ENCODE peak calls at places on chromosomes 11 and 22, in ten cellular contexts. S, X, F, B, L, T, Y, Z, G and P are unnamed samples.
A peak's percentile ranks its signal among the peaks of the same experiment; 100 is the strongest.

GRCh38 chr11:32215157-32215556 is 124.3 kb downstream of the RCN1 start:
- DNase-seq in S (no peak), X (no peak), F (no peak), B (no peak), L (no peak), T (no peak), Y (no peak), Z (no peak), G (no peak), P (no peak)

GRCh38 chr11:65918211-65919150 is at the start of gene C11orf68:
- DNase-seq in S (no peak), X (no peak), F (no peak), B (no peak), L (no peak), T (peak; percentile 48), Y (peak; percentile 57), Z (peak; percentile 76), G (no peak), P (no peak)

GRCh38 chr11:86245369-86246292 is 1.1 kb downstream of the EED start:
- DNase-seq in S (no peak), X (no peak), F (no peak), B (no peak), L (no peak), T (peak; percentile 34), Y (peak; percentile 62), Z (peak; percentile 91), G (no peak), P (peak; percentile 20)

GRCh38 chr22:46935506-46936377 is 173.3 kb downstream of the TBC1D22A start:
- DNase-seq in S (no peak), X (no peak), F (no peak), B (no peak), L (no peak), T (no peak), Y (no peak), Z (peak; percentile 47), G (no peak), P (no peak)

GRCh38 chr11:74169736-74170458 is 905 bp downstream of the C2CD3 start:
- DNase-seq in S (no peak), X (no peak), F (no peak), B (no peak), L (no peak), T (peak; percentile 14), Y (no peak), Z (peak; percentile 39), G (no peak), P (no peak)

GRCh38 chr11:93017821-93018690 is 48.6 kb downstream of the MTNR1B start:
- DNase-seq in S (no peak), X (no peak), F (no peak), B (no peak), L (no peak), T (peak; percentile 52), Y (no peak), Z (no peak), G (no peak), P (no peak)

GRCh38 chr22:47781427-47782111 is 1019.1 kb downstream of the TBC1D22A start:
- DNase-seq in S (no peak), X (no peak), F (no peak), B (no peak), L (no peak), T (no peak), Y (no peak), Z (no peak), G (peak; percentile 57), P (no peak)

GRCh38 chr11:72589802-72590761 is 84.1 kb downstream of the PDE2A start:
- DNase-seq in S (no peak), X (peak; percentile 35), F (no peak), B (no peak), L (no peak), T (peak; percentile 18), Y (peak; percentile 41), Z (peak; percentile 44), G (no peak), P (peak; percentile 81)

GRCh38 chr11:65058419-65059054 is at the start of gene NAALADL1:
- DNase-seq in S (no peak), X (no peak), F (no peak), B (no peak), L (no peak), T (no peak), Y (no peak), Z (peak; percentile 27), G (no peak), P (no peak)